ENCODE peak calls at places on chromosomes 6 and 20, in nine cellular contexts. D is GM06990; P is HFFc6; G is LNCaP clone FGC; K is CD4-positive, alpha-beta T cell; W is NB4; M is brain microvascular endothelial cell; V is psoas muscle; A is AG10803. Q is an unnamed sample.

GRCh38 chr6:147935656-147936055 is 407.0 kb upstream of the SASH1 start:
- DNase-seq in D (no peak), P (no peak), G (no peak), K (no peak), W (no peak), M (no peak), V (no peak), A (peak), Q (no peak)

GRCh38 chr6:139156571-139156970 is 21.7 kb downstream of the HECA start:
- DNase-seq in D (no peak), P (no peak), G (no peak), K (no peak), W (no peak), M (no peak), V (no peak), A (no peak), Q (no peak)

GRCh38 chr6:12066297-12066696 is 54.2 kb downstream of the HIVEP1 start:
- DNase-seq in D (no peak), P (no peak), G (peak), K (no peak), W (no peak), M (no peak), V (no peak), A (no peak), Q (no peak)

GRCh38 chr6:128507337-128508310 is 12.8 kb downstream of the PTPRK start:
- DNase-seq in D (no peak), P (peak), G (no peak), K (no peak), W (no peak), M (peak), V (no peak), A (peak), Q (no peak)

GRCh38 chr6:33592595-33593413 is 12.7 kb upstream of the BAK1 start:
- DNase-seq in D (peak), P (no peak), G (no peak), K (peak), W (no peak), M (no peak), V (no peak), A (no peak), Q (peak)

GRCh38 chr6:2938632-2939083 is 32.7 kb downstream of the SERPINB6 start:
- DNase-seq in D (no peak), P (no peak), G (no peak), K (no peak), W (no peak), M (no peak), V (no peak), A (no peak), Q (no peak)

GRCh38 chr6:46635462-46635861 is 17.2 kb downstream of the CYP39A1 start:
- DNase-seq in D (no peak), P (no peak), G (no peak), K (no peak), W (no peak), M (no peak), V (no peak), A (no peak), Q (no peak)

GRCh38 chr6:170132561-170132991 is 158.3 kb downstream of the DLL1 start:
- DNase-seq in D (no peak), P (no peak), G (no peak), K (no peak), W (no peak), M (no peak), V (no peak), A (no peak), Q (no peak)

GRCh38 chr20:58555078-58555765 is 40.0 kb upstream of the APCDD1L start:
- DNase-seq in D (no peak), P (peak), G (no peak), K (no peak), W (no peak), M (peak), V (no peak), A (peak), Q (no peak)

GRCh38 chr20:50124496-50124895 is 11.5 kb upstream of the UBE2V1 start:
- DNase-seq in D (no peak), P (no peak), G (no peak), K (no peak), W (no peak), M (no peak), V (peak), A (no peak), Q (no peak)

GRCh38 chr6:7145269-7146078 is 37.7 kb downstream of the RREB1 start:
- DNase-seq in D (no peak), P (no peak), G (peak), K (no peak), W (peak), M (no peak), V (no peak), A (no peak), Q (no peak)

GRCh38 chr6:125277838-125278237 is 23.9 kb downstream of the HDDC2 start:
- DNase-seq in D (no peak), P (no peak), G (peak), K (no peak), W (no peak), M (no peak), V (peak), A (no peak), Q (no peak)
- TF ChIP-seq CTCF in D (no peak), P (no peak), G (no peak), K (no peak), W (no peak), M (no peak), V (no peak), A (no peak), Q (no peak)

DNA sequence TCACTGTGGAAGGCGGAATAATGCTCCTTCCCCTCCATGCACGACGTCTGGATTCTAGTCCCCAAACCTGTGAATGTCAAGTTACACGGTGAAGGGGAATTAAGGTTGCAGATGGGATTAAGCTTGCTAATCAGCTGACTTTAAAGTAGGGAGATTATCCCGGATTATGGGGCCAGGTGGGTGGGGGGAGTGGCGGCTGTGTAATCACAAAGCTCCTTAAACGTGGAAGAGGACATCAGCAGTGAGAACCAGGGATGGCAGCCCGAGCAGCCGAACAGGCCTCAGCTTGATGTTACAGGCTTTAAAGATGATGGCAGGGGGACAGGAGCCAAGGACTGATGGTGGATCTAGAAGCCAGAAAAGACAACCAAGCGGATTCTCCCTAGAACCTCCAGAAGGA is 117.6 kb downstream of the SCML4 start:
- DNase-seq in D (no peak), P (no peak), G (no peak), K (no peak), W (no peak), M (no peak), V (no peak), A (no peak), Q (no peak)
- TF ChIP-seq CTCF in D (no peak), P (no peak), G (no peak), K (no peak), W (no peak), M (no peak), V (no peak), A (no peak), Q (no peak)

GRCh38 chr6:24140572-24140971 is 14.6 kb downstream of the NRSN1 start:
- DNase-seq in D (no peak), P (no peak), G (no peak), K (no peak), W (no peak), M (no peak), V (peak), A (no peak), Q (no peak)
- TF ChIP-seq CTCF in D (no peak), P (no peak), G (no peak), K (no peak), W (no peak), M (no peak), V (no peak), A (no peak), Q (no peak)

DNA sequence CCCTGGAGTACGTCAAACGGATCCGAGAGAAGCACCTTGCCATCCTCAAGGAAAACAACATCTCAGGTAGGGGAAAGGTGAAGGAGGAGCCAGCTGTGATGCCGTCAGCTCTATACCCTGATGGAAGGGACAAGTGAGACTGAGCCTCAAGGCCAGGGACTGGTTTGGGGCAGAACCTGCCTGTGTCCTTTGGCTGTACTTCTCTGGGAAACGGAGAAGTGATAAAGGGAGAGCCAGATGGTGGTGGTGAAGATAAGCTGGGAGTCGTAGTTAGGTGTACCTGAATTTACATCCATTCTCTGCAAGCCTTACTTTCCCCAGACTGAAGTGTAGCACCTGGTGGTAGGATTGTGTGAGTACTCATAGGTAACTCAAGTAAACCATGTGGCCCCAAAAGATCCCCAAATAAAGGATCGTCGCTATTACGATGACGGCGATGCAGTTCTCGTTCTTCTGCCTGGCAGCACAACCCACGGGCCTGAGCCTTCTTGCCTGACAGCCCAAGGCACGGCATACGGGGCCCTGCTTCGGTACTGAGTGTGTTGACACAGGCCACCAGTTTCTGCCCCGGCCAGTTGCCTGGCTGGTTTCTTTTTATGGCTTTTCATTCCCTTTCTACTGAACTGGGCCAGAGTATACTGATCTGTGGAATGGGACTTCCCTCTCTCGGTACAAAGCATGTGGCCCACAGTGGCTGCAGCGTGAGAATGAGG is 10.6 kb downstream of the PCIF1 start:
- DNase-seq in D (no peak), P (no peak), G (no peak), K (no peak), W (no peak), M (no peak), V (no peak), A (no peak), Q (no peak)
- TF ChIP-seq CTCF in D (no peak), P (peak), G (no peak), K (no peak), W (no peak), M (peak), V (no peak), A (peak), Q (no peak)

GRCh38 chr6:85422996-85423395 is 26.9 kb upstream of the NT5E start:
- DNase-seq in D (no peak), P (no peak), G (no peak), K (no peak), W (no peak), M (no peak), V (no peak), A (no peak), Q (no peak)
- TF ChIP-seq CTCF in D (no peak), P (no peak), G (no peak), K (no peak), W (no peak), M (no peak), V (no peak), A (no peak), Q (no peak)

GRCh38 chr20:20022498-20022897 is 5.3 kb downstream of the NAA20 start:
- DNase-seq in D (peak), P (no peak), G (no peak), K (no peak), W (no peak), M (no peak), V (no peak), A (no peak), Q (peak)

GRCh38 chr20:20024942-20025341 is 7.8 kb downstream of the NAA20 start:
- DNase-seq in D (no peak), P (peak), G (no peak), K (no peak), W (no peak), M (no peak), V (no peak), A (peak), Q (no peak)

GRCh38 chr20:20031790-20032189 is 14.6 kb downstream of the NAA20 start:
- DNase-seq in D (no peak), P (no peak), G (no peak), K (no peak), W (no peak), M (no peak), V (no peak), A (no peak), Q (no peak)

GRCh38 chr20:20023395-20023794 is 6.2 kb downstream of the NAA20 start:
- DNase-seq in D (no peak), P (no peak), G (no peak), K (no peak), W (no peak), M (no peak), V (no peak), A (no peak), Q (no peak)

DNA sequence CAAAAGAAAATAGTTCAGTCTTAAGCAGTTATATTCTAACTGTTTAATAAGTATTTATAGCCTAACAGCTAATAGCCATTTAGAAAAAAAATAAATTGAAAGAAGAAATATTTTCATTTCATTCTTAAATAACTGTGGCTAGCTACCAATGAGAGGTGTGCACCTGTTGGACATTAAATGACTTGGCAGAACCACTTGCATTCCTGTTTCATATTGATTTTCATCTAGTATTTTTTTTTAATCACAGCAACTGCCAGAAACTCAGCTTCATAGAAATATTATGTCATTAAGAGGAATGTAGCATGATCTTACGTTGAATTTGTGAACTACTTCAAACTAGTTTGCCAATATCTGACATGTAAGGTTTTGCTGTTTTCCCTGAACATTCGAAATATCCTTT is 10.1 kb downstream of the NAA20 start:
- DNase-seq in D (no peak), P (no peak), G (no peak), K (no peak), W (no peak), M (no peak), V (no peak), A (no peak), Q (no peak)
- TF ChIP-seq CTCF in D (no peak), P (no peak), G (no peak), K (no peak), W (no peak), M (no peak), V (no peak), A (no peak), Q (no peak)

DNA sequence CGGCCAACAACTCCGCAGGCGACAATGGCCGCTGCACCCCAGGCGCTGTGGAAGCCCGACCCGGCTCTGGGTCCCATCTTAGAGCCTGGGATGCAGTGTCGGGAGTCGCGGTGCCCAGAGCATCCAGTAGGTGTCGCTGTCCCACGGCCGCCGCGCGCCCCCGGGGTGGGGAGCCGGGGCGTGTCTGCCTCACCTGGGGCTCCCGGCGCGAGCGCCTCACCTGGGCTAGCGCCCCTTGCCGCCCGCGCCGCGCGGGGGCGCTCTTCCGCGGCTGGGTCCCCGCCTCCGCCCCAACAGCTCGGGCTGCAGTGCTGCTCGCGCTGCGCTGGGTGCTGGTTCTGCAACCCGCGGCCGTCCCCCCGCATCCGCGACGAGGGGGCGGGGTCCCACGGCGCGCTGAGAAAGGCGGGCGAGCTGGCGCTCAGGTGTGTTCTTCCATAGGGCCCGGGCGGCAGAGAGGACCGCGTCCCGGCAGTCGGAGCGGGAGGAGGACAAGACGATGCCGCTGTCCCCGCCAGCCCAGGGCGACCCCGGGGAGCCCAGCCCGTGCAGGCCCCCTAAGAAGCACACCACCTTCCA is at the start of gene CRYBG1:
- DNase-seq in D (peak), P (no peak), G (no peak), K (peak), W (peak), M (no peak), V (peak), A (no peak), Q (peak)
- TF ChIP-seq CTCF in D (peak), P (peak), G (peak), K (peak), W (peak), M (peak), V (peak), A (peak), Q (peak)

DNA sequence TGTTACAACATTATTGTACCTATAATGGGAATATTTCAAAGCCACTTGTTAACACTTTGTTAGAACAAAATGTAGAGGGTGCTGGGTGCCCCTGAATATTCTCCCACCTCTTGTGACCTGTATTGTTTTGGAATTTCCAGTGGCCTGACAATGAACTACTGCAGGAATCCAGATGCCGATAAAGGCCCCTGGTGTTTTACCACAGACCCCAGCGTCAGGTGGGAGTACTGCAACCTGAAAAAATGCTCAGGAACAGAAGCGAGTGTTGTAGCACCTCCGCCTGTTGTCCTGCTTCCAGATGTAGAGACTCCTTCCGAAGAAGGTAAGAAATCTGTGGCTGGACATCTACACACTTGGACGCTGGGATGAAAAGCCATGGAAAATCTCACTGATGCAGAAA is 28.9 kb downstream of the PLG start:
- DNase-seq in D (no peak), P (no peak), G (no peak), K (no peak), W (peak), M (peak), V (no peak), A (no peak), Q (no peak)
- TF ChIP-seq CTCF in D (peak), P (peak), G (no peak), K (no peak), W (peak), M (no peak), V (no peak), A (peak), Q (no peak)